ENCODE peak calls at places on chromosomes 16 and 17, in six cellular contexts. N is NCI-H2081; W is activated naive CD4-positive, alpha-beta T cell treated with anti-CD3 and anti-CD28 coated beads, Interleukin-2, amount 50 U/mL, for 72 hours; O is tibial artery; E is DMS153; U is SW480. C is an unnamed sample.

GRCh38 chr16:68229431-68230175 is 6.3 kb downstream of the ESRP2 start:
- DNase-seq in N (no peak), U (peak), E (peak), W (peak), O (peak), C (no peak)

GRCh38 chr17:55067697-55068439 is 99.3 kb downstream of the STXBP4 start:
- DNase-seq in W (no peak), O (no peak), U (peak), N (no peak), E (no peak), C (no peak)

GRCh38 chr17:42116705-42117396 is 4.3 kb downstream of the KAT2A start:
- DNase-seq in U (peak), E (peak), O (peak), N (peak), W (peak), C (peak)

GRCh38 chr17:14340968-14341412 is 40.1 kb downstream of the HS3ST3B1 start:
- DNase-seq in N (no peak), O (no peak), E (no peak), U (no peak), W (no peak), C (no peak)

GRCh38 chr17:81254955-81255717 is 16.0 kb downstream of the NDUFAF8 start:
- DNase-seq in U (peak), O (peak), E (peak), W (no peak), N (peak), C (no peak)

GRCh38 chr17:80941743-80942211 is 49.9 kb upstream of the CHMP6 start:
- DNase-seq in O (peak), N (no peak), E (no peak), U (no peak), W (no peak), C (no peak)

GRCh38 chr17:47257651-47258339 is 4.2 kb downstream of the ITGB3 start:
- DNase-seq in U (peak), O (no peak), N (no peak), E (no peak), W (no peak), C (no peak)

GRCh38 chr16:57042157-57043111 is 49.9 kb upstream of the CPNE2 start:
- DNase-seq in W (peak), O (no peak), N (no peak), U (no peak), E (no peak), C (no peak)

GRCh38 chr17:41352597-41353366 is 2.2 kb upstream of the KRT33A start:
- DNase-seq in E (no peak), W (no peak), O (no peak), N (no peak), U (no peak), C (peak)

GRCh38 chr17:32281011-32281451 is 15.4 kb downstream of the RHBDL3 start:
- DNase-seq in U (no peak), O (no peak), E (peak), N (peak), W (no peak), C (peak)

GRCh38 chr16:89993971-89994370 is 25.3 kb downstream of the DBNDD1 start:
- DNase-seq in O (no peak), W (no peak), N (no peak), E (no peak), U (no peak), C (no peak)

GRCh38 chr17:56994009-56994792 is 16.3 kb downstream of the SCPEP1 start:
- DNase-seq in W (no peak), U (no peak), N (no peak), E (no peak), O (no peak), C (no peak)

GRCh38 chr17:62653831-62654829 is 26.7 kb downstream of the MRC2 start:
- DNase-seq in E (no peak), O (peak), W (no peak), N (no peak), U (no peak), C (no peak)

GRCh38 chr17:48219605-48220004 is 112.0 kb downstream of the SNX11 start:
- DNase-seq in N (no peak), W (no peak), O (no peak), E (no peak), U (no peak), C (no peak)

GRCh38 chr17:48952904-48953303 is 8.3 kb upstream of the SNF8 start:
- DNase-seq in O (no peak), E (no peak), N (no peak), W (no peak), U (no peak), C (no peak)

GRCh38 chr16:49876716-49877129 is 20.8 kb upstream of the ZNF423 start:
- DNase-seq in W (peak), E (no peak), U (no peak), N (no peak), O (peak), C (no peak)

GRCh38 chr17:30352247-30352814 is 18.5 kb upstream of the TMIGD1 start:
- DNase-seq in E (no peak), W (no peak), U (no peak), N (no peak), O (no peak), C (no peak)

GRCh38 chr17:78748048-78748729 is 33.9 kb downstream of the CYTH1 start:
- DNase-seq in E (no peak), U (no peak), N (no peak), W (peak), O (no peak), C (no peak)

GRCh38 chr16:77782694-77783093 is 5.7 kb upstream of the VAT1L start:
- DNase-seq in W (no peak), E (no peak), N (no peak), U (peak), O (no peak), C (no peak)

GRCh38 chr17:62876664-62877411 is 68.7 kb upstream of the MARCHF10 start:
- DNase-seq in W (no peak), O (no peak), U (no peak), N (no peak), E (no peak), C (no peak)

GRCh38 chr17:4708436-4708835 is 2.0 kb upstream of the ARRB2 start:
- DNase-seq in E (no peak), O (no peak), N (no peak), W (peak), U (no peak), C (peak)

GRCh38 chr17:16425698-16426659 is 10.6 kb downstream of the TRPV2 start:
- DNase-seq in U (no peak), E (peak), O (no peak), W (no peak), N (no peak), C (no peak)

GRCh38 chr16:35744084-35744483 is 2284.7 kb downstream of the TP53TG3F start:
- DNase-seq in N (no peak), O (no peak), E (no peak), U (no peak), W (no peak), C (no peak)

GRCh38 chr17:9818760-9819159 is 3.1 kb downstream of the GSG1L2 start:
- DNase-seq in O (no peak), N (no peak), U (no peak), E (no peak), W (no peak), C (no peak)

GRCh38 chr16:77871932-77872331 is 83.6 kb downstream of the VAT1L start:
- DNase-seq in O (no peak), N (no peak), U (no peak), W (no peak), E (no peak), C (no peak)

GRCh38 chr17:32275060-32276042 is 9.7 kb downstream of the RHBDL3 start:
- DNase-seq in N (no peak), U (peak), W (no peak), E (no peak), O (peak), C (no peak)

GRCh38 chr16:56400458-56400857 is 24.9 kb downstream of the AMFR start:
- DNase-seq in N (no peak), O (no peak), W (no peak), U (no peak), E (no peak), C (no peak)

GRCh38 chr17:66822009-66822408 is 12.9 kb upstream of the CACNG5 start:
- DNase-seq in O (no peak), U (no peak), N (no peak), W (no peak), E (no peak), C (no peak)

GRCh38 chr16:4468972-4469371 is 5.5 kb downstream of the NMRAL1 start:
- DNase-seq in N (no peak), U (no peak), E (no peak), O (no peak), W (no peak), C (no peak)

GRCh38 chr17:5241861-5242671 is 7.4 kb upstream of the SCIMP start:
- DNase-seq in E (no peak), O (no peak), N (no peak), W (no peak), U (no peak), C (no peak)

GRCh38 chr17:79053251-79053925 is 21.2 kb upstream of the ENGASE start:
- DNase-seq in W (no peak), U (no peak), N (no peak), E (no peak), O (no peak), C (no peak)

GRCh38 chr17:46011711-46012505 is 12.9 kb downstream of the STH start:
- DNase-seq in E (no peak), N (no peak), O (no peak), U (no peak), W (no peak), C (no peak)

GRCh38 chr17:50056961-50057330 is 1.0 kb downstream of the ITGA3 start:
- DNase-seq in W (no peak), O (no peak), N (no peak), E (no peak), U (no peak), C (no peak)

GRCh38 chr16:50438041-50438437 is 69.3 kb upstream of the BRD7 start:
- DNase-seq in W (no peak), O (no peak), E (no peak), N (no peak), U (no peak), C (no peak)

C was measured in NCI-H1105.